ENCODE peak calls at places on chromosomes 11 and 22, in eight cellular contexts. T is stimulated activated CD4-positive, alpha-beta T cell treated with anti-CD3 and anti-CD28 coated beads, TNF-alpha, amount 100 ng/mL, for 48 hours; H is activated naive CD4-positive, alpha-beta T cell treated with anti-CD3 and anti-CD28 coated beads, Interleukin-2, amount 10 ng/mL, durations not matched to agents 7 days and 5 days; C is myocyte; M is cardiac septum; U is PC-3; X is activated CD4-positive, alpha-beta T cell treated with anti-CD3 and anti-CD28 coated beads for 36 hours; O is mucosa of descending colon. J is an unnamed sample.

GRCh38 chr11:556175-556699 is 4.3 kb downstream of the LMNTD2 start:
- DNase-seq in H (peak), O (peak), U (no peak), M (no peak), T (no peak), X (peak), C (no peak), J (no peak)

GRCh38 chr22:37546436-37547248 is 13.6 kb upstream of the CDC42EP1 start:
- DNase-seq in U (no peak), H (no peak), T (no peak), X (no peak), O (peak), C (peak), M (peak), J (peak)

GRCh38 chr11:134751161-134751560 is 339.1 kb upstream of the B3GAT1 start:
- DNase-seq in T (no peak), U (no peak), H (no peak), X (no peak), M (peak), O (no peak), C (no peak), J (no peak)

GRCh38 chr11:65431452-65432132 is 9.0 kb downstream of the NEAT1 start:
- DNase-seq in C (peak), H (peak), X (peak), O (no peak), T (no peak), M (peak), U (no peak), J (peak)

GRCh38 chr11:111939836-111940604 is 2.9 kb downstream of the DIXDC1 start:
- DNase-seq in C (peak), U (peak), M (no peak), H (no peak), T (no peak), X (no peak), O (no peak), J (peak)

GRCh38 chr11:100902454-100903141 is 215.5 kb downstream of the ARHGAP42 start:
- DNase-seq in U (no peak), H (no peak), C (no peak), T (no peak), O (no peak), M (no peak), X (no peak), J (no peak)

GRCh38 chr11:9385288-9385902 is 943 bp downstream of the IPO7 start:
- DNase-seq in M (no peak), H (peak), U (no peak), T (no peak), C (no peak), X (peak), O (no peak), J (no peak)

GRCh38 chr11:74840486-74840885 is 91.8 kb downstream of the RNF169 start:
- DNase-seq in H (no peak), M (no peak), O (no peak), X (no peak), U (no peak), T (no peak), C (no peak), J (peak)

GRCh38 chr11:117691501-117691900 is 105.5 kb downstream of the DSCAML1 start:
- DNase-seq in X (no peak), C (no peak), T (no peak), M (no peak), U (peak), H (no peak), O (no peak), J (no peak)

GRCh38 chr22:29231971-29232959 is 26.6 kb downstream of the EMID1 start:
- DNase-seq in M (no peak), U (no peak), H (no peak), T (no peak), X (no peak), C (no peak), O (no peak), J (peak)

GRCh38 chr11:132490976-132491375 is 1041.3 kb downstream of the OPCML start:
- DNase-seq in X (no peak), T (no peak), C (no peak), U (no peak), H (no peak), M (no peak), O (no peak), J (no peak)

GRCh38 chr11:44005956-44006355 is 41.8 kb upstream of the ACCSL start:
- DNase-seq in C (no peak), H (no peak), U (no peak), O (no peak), M (peak), X (no peak), T (no peak), J (no peak)

GRCh38 chr11:37199082-37199481 is 601.0 kb upstream of the RAG2 start:
- DNase-seq in T (no peak), C (no peak), M (no peak), O (no peak), U (no peak), H (no peak), X (no peak), J (no peak)

GRCh38 chr22:46815896-46816721 is 53.7 kb downstream of the TBC1D22A start:
- DNase-seq in U (peak), H (no peak), M (no peak), T (no peak), O (peak), C (peak), X (no peak), J (no peak)

GRCh38 chr11:14258177-14258935 is 100.6 kb downstream of the RRAS2 start:
- DNase-seq in U (peak), T (no peak), O (no peak), C (no peak), H (no peak), X (no peak), M (no peak), J (peak)

GRCh38 chr11:66851698-66852465 is 5.0 kb upstream of the LRFN4 start:
- DNase-seq in M (peak), T (no peak), U (no peak), X (peak), C (no peak), O (peak), H (peak), J (no peak)

GRCh38 chr11:18013790-18014507 is 1.1 kb upstream of the SERGEF start:
- DNase-seq in H (no peak), C (no peak), O (peak), M (no peak), U (no peak), X (peak), T (no peak), J (peak)

GRCh38 chr11:125593113-125593761 is 585 bp downstream of the STT3A start:
- DNase-seq in H (no peak), O (no peak), M (no peak), U (peak), C (peak), X (no peak), T (no peak), J (no peak)

GRCh38 chr22:36860017-36860416 is 789 bp upstream of the NCF4 start:
- DNase-seq in X (no peak), U (no peak), O (no peak), H (no peak), T (no peak), C (no peak), M (no peak), J (no peak)

GRCh38 chr22:46250035-46250782 is at the start of gene CDPF1:
- DNase-seq in O (peak), X (peak), U (peak), C (peak), M (peak), T (peak), H (peak), J (peak)

GRCh38 chr11:65849366-65849765 is 8.6 kb downstream of the CFL1 start:
- DNase-seq in X (no peak), C (no peak), U (peak), H (no peak), O (no peak), T (no peak), M (peak), J (no peak)

GRCh38 chr11:122175316-122175715 is 59.3 kb upstream of the BLID start:
- DNase-seq in O (no peak), C (no peak), H (no peak), M (no peak), T (no peak), X (no peak), U (peak), J (peak)

GRCh38 chr11:95520765-95521542 is 268.6 kb downstream of the FAM76B start:
- DNase-seq in C (no peak), X (no peak), U (peak), M (no peak), O (no peak), H (no peak), T (no peak), J (no peak)

GRCh38 chr11:87228820-87229219 is 191.1 kb downstream of the TMEM135 start:
- DNase-seq in M (no peak), U (peak), T (no peak), H (no peak), C (no peak), X (no peak), O (no peak), J (peak)

GRCh38 chr11:19769820-19770219 is 57.2 kb downstream of the NAV2 start:
- DNase-seq in C (peak), X (no peak), U (peak), M (no peak), H (no peak), O (no peak), T (no peak), J (no peak)

J was measured in endothelial cell of umbilical vein.